ENCODE peak calls at places on chromosome 9, in five cellular contexts. N, I, V, L and K are unnamed samples.

GRCh38 chr9:122346478-122347347 is 24.1 kb upstream of the PTGS1 start:
- DNase-seq in N (no peak), I (no peak), V (peak; percentile 82), L (peak; percentile 11), K (peak; percentile 66)

GRCh38 chr9:130289711-130290241 is 24.2 kb downstream of the HMCN2 start:
- DNase-seq in N (no peak), I (no peak), V (peak; percentile 30), L (no peak), K (no peak)

GRCh38 chr9:26800322-26800721 is 92.3 kb downstream of the CAAP1 start:
- DNase-seq in N (no peak), I (no peak), V (no peak), L (no peak), K (no peak)

GRCh38 chr9:93857528-93857927 is 97.6 kb downstream of the BARX1 start:
- DNase-seq in N (no peak), I (no peak), V (no peak), L (no peak), K (no peak)

GRCh38 chr9:128215491-128216404 is 12.6 kb downstream of the DNM1 start:
- DNase-seq in N (no peak), I (no peak), V (no peak), L (no peak), K (no peak)

GRCh38 chr9:624935-625505 is 216.5 kb upstream of the DMRT1 start:
- DNase-seq in N (no peak), I (no peak), V (no peak), L (no peak), K (no peak)

GRCh38 chr9:73680831-73681230 is 529.2 kb downstream of the ANXA1 start:
- DNase-seq in N (no peak), I (no peak), V (no peak), L (no peak), K (no peak)

GRCh38 chr9:131043646-131044045 is 34.7 kb downstream of the LAMC3 start:
- DNase-seq in N (no peak), I (no peak), V (no peak), L (no peak), K (no peak)

GRCh38 chr9:4489919-4490704 is at the start of gene SLC1A1:
- DNase-seq in N (no peak), I (no peak), V (peak; percentile 90), L (peak; percentile 67), K (peak; percentile 78)

GRCh38 chr9:91151014-91151740 is 210.5 kb downstream of the AUH start:
- DNase-seq in N (no peak), I (no peak), V (no peak), L (no peak), K (no peak)

GRCh38 chr9:81588148-81588874 is 101.0 kb downstream of the TLE1 start:
- DNase-seq in N (peak; percentile 17), I (no peak), V (no peak), L (peak; percentile 89), K (no peak)

GRCh38 chr9:94725293-94725692 is 1.2 kb upstream of the AOPEP start:
- DNase-seq in N (no peak), I (no peak), V (no peak), L (no peak), K (no peak)

GRCh38 chr9:129558551-129559505 is 62.1 kb downstream of the C9orf50 start:
- DNase-seq in N (no peak), I (no peak), V (peak; percentile 91), L (no peak), K (peak; percentile 72)

GRCh38 chr9:130172858-130173461 is 756 bp downstream of the NCS1 start:
- DNase-seq in N (no peak), I (peak; percentile 22), V (peak; percentile 71), L (peak; percentile 36), K (peak; percentile 70)

GRCh38 chr9:14353222-14354056 is 39.5 kb upstream of the NFIB start:
- DNase-seq in N (peak; percentile 69), I (peak; percentile 55), V (peak; percentile 99), L (peak; percentile 69), K (peak; percentile 95)

GRCh38 chr9:326667-327066 is 112.0 kb downstream of the DOCK8 start:
- DNase-seq in N (no peak), I (no peak), V (peak; percentile 67), L (no peak), K (no peak)

GRCh38 chr9:126788631-126789349 is 16.1 kb upstream of the ZBTB43 start:
- DNase-seq in N (no peak), I (no peak), V (no peak), L (no peak), K (no peak)

GRCh38 chr9:129005336-129005997 is 22.7 kb downstream of the SH3GLB2 start:
- DNase-seq in N (no peak), I (no peak), V (peak; percentile 50), L (no peak), K (no peak)

GRCh38 chr9:117136461-117136860 is 278.4 kb downstream of the ASTN2 start:
- DNase-seq in N (no peak), I (no peak), V (no peak), L (no peak), K (no peak)

GRCh38 chr9:97689401-97689800 is 7.7 kb downstream of the XPA start:
- DNase-seq in N (no peak), I (no peak), V (no peak), L (peak; percentile 55), K (no peak)

GRCh38 chr9:83451308-83451707 is 86.9 kb downstream of the FRMD3 start:
- DNase-seq in N (no peak), I (no peak), V (no peak), L (no peak), K (no peak)